ENCODE peak calls at places on chromosome 7, in eight cellular contexts. K is BE2C, F is fibroblast of mammary gland, V is cardiac muscle cell, Q is uterus, J is thoracic aorta, L is pancreas, N is IMR-90. A is an unnamed sample.

GRCh38 chr7:1713502-1714484 is 43.7 kb downstream of the ELFN1 start:
- DNase-seq in K (peak; percentile 82), F (no peak), V (peak; percentile 93), Q (no peak), J (no peak), L (peak; percentile 69), N (no peak), A (no peak)

GRCh38 chr7:38727184-38727940 is 96.2 kb upstream of the AMPH start:
- DNase-seq in K (no peak), F (no peak), V (no peak), Q (no peak), J (no peak), L (no peak), N (no peak), A (no peak)

GRCh38 chr7:113504691-113505090 is 386.3 kb upstream of the SMIM30 start:
- DNase-seq in K (no peak), F (no peak), V (no peak), Q (no peak), J (no peak), L (no peak), N (no peak), A (no peak)

GRCh38 chr7:110507832-110508231 is 583.1 kb upstream of the LRRN3 start:
- DNase-seq in K (no peak), F (no peak), V (no peak), Q (no peak), J (no peak), L (no peak), N (no peak), A (peak; percentile 5)

GRCh38 chr7:105656922-105657521 is 75.7 kb upstream of the EFCAB10 start:
- DNase-seq in K (peak; percentile 67), F (peak; percentile 43), V (peak; percentile 46), Q (no peak), J (no peak), L (no peak), N (no peak), A (no peak)

GRCh38 chr7:1140481-1141104 is 19.4 kb downstream of the ZFAND2A start:
- DNase-seq in K (no peak), F (no peak), V (no peak), Q (no peak), J (no peak), L (peak; percentile 10), N (no peak), A (no peak)

GRCh38 chr7:964401-965231 is 10.1 kb upstream of the ADAP1 start:
- DNase-seq in K (peak; percentile 71), F (peak; percentile 59), V (peak; percentile 89), Q (peak; percentile 63), J (no peak), L (peak; percentile 60), N (peak; percentile 25), A (peak; percentile 59)

GRCh38 chr7:103735377-103735776 is 254.1 kb downstream of the RELN start:
- DNase-seq in K (peak; percentile 55), F (peak; percentile 63), V (no peak), Q (no peak), J (no peak), L (no peak), N (peak; percentile 84), A (peak; percentile 55)

GRCh38 chr7:63054191-63054661 is 944.4 kb upstream of the ZNF722 start:
- DNase-seq in K (no peak), F (no peak), V (no peak), Q (no peak), J (no peak), L (no peak), N (no peak), A (no peak)

GRCh38 chr7:101919363-101920115 is 102.1 kb downstream of the CUX1 start:
- DNase-seq in K (no peak), F (no peak), V (no peak), Q (no peak), J (no peak), L (no peak), N (no peak), A (no peak)

GRCh38 chr7:137287651-137288258 is 55.8 kb downstream of the PTN start:
- DNase-seq in K (no peak), F (peak; percentile 16), V (no peak), Q (no peak), J (no peak), L (no peak), N (peak; percentile 12), A (no peak)

GRCh38 chr7:67489881-67490280 is 493.2 kb downstream of the TYW1 start:
- DNase-seq in K (no peak), F (no peak), V (no peak), Q (no peak), J (no peak), L (no peak), N (no peak), A (no peak)

GRCh38 chr7:147981072-147981813 is 609.3 kb upstream of the C7orf33 start:
- DNase-seq in K (no peak), F (no peak), V (peak; percentile 4), Q (no peak), J (no peak), L (no peak), N (no peak), A (no peak)
- H3K4me3 ChIP-seq in K (no peak overlapping the region), F (no peak overlapping the region), V (no peak overlapping the region), Q (no peak overlapping the region), J (no peak overlapping the region), L (no peak overlapping the region), N (no peak overlapping the region), A (no peak overlapping the region)

GRCh38 chr7:130032698-130033097 is 18.5 kb downstream of the ZC3HC1 start:
- DNase-seq in K (no peak), F (no peak), V (no peak), Q (no peak), J (no peak), L (no peak), N (no peak), A (no peak)

GRCh38 chr7:130040576-130040975 is 10.6 kb downstream of the ZC3HC1 start:
- DNase-seq in K (no peak), F (no peak), V (no peak), Q (no peak), J (no peak), L (no peak), N (no peak), A (no peak)

GRCh38 chr7:130037703-130038102 is 13.5 kb downstream of the ZC3HC1 start:
- DNase-seq in K (no peak), F (peak; percentile 16), V (no peak), Q (no peak), J (no peak), L (no peak), N (peak; percentile 20), A (no peak)
- TF ChIP-seq CTCF in K (peak; percentile 43), F (peak; percentile 44), V (peak; percentile 44), Q (no peak), J (no peak), L (no peak), N (peak; percentile 41), A (peak; percentile 56)

GRCh38 chr7:28408105-28408973 is 4.0 kb upstream of the CREB5 start:
- DNase-seq in K (peak; percentile 20), F (peak; percentile 87), V (peak; percentile 45), Q (peak; percentile 39), J (peak; percentile 46), L (peak; percentile 53), N (peak; percentile 81), A (no peak)
- H3K4me3 ChIP-seq in K (peak overlapping the region; percentile 79), F (peak overlapping the region; percentile 5), V (peak overlapping the region; percentile 61), Q (peak overlapping the region; percentile 25), J (peak overlapping the region; percentile 88), L (peak overlapping the region; percentile 45), N (no peak overlapping the region), A (no peak overlapping the region)

GRCh38 chr7:46007990-46008643 is 87.0 kb upstream of the IGFBP3 start:
- DNase-seq in K (no peak), F (peak; percentile 30), V (no peak), Q (peak; percentile 62), J (no peak), L (no peak), N (no peak), A (no peak)

GRCh38 chr7:46007194-46007593 is 86.1 kb upstream of the IGFBP3 start:
- DNase-seq in K (no peak), F (peak; percentile 45), V (no peak), Q (no peak), J (no peak), L (no peak), N (peak; percentile 13), A (no peak)

GRCh38 chr7:46015107-46015868 is 94.2 kb upstream of the IGFBP3 start:
- DNase-seq in K (peak; percentile 60), F (no peak), V (peak; percentile 92), Q (no peak), J (no peak), L (no peak), N (peak; percentile 26), A (peak; percentile 23)

GRCh38 chr7:46011501-46011900 is 90.4 kb upstream of the IGFBP3 start:
- DNase-seq in K (no peak), F (no peak), V (peak; percentile 23), Q (no peak), J (no peak), L (no peak), N (no peak), A (no peak)

GRCh38 chr7:46011059-46011458 is 90.0 kb upstream of the IGFBP3 start:
- DNase-seq in K (no peak), F (no peak), V (no peak), Q (no peak), J (no peak), L (no peak), N (no peak), A (no peak)
- TF ChIP-seq CTCF in K (no peak), F (no peak), V (no peak), Q (no peak), J (no peak), L (no peak), N (no peak), A (no peak)

DNA sequence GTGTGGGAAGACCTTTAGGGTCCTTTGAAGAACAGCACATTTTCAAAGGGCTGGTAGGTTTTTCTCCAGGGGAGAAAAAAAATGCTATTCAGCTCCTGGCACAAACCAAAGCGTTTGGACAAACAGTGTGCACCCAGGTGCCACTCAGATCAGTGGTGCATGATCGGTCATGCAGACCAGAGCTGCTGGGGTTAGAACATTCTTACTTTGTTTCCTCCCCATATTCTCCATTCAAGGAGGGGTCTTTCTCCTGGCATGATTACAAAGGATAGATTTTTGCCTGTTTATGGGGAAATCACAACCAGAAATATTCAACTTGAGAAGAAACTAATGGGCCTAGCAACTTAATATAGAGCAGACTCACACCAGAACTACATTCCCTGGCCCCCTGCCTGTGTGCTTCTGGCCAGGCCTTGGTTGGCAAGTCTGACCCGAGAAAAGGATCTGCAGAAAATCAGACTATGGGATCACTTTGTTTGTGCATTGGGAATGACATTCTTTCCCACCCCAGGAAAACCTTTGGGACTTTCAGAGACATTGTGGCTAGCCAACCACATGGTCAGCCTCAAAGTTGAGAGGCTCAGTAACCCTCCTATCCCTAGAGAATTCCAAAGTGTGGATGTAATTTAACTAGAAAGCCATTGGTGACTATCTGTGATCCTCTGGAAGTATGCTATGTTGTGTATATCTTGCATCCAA is 82.3 kb upstream of the FGL2 start:
- DNase-seq in K (no peak), F (no peak), V (no peak), Q (no peak), J (no peak), L (no peak), N (no peak), A (no peak)
- H3K4me3 ChIP-seq in K (no peak overlapping the region), F (no peak overlapping the region), V (no peak overlapping the region), Q (no peak overlapping the region), J (peak overlapping the region; percentile 37), L (no peak overlapping the region), N (no peak overlapping the region), A (no peak overlapping the region)